ENCODE peak calls at places on chromosomes 11 and 22, in five cellular contexts. M is suprapubic skin, R is NCI-H2081, X is putamen, F is tibial artery. Y is an unnamed sample.

GRCh38 chr11:5291207-5291838 is 10.4 kb downstream of the OR51B4 start:
- DNase-seq in M (no peak), R (no peak), X (no peak), F (no peak), Y (no peak)

GRCh38 chr11:95556342-95557151 is 233.0 kb downstream of the FAM76B start:
- DNase-seq in M (no peak), R (no peak), X (no peak), F (no peak), Y (no peak)

GRCh38 chr11:87722756-87723599 is 452.3 kb downstream of the RAB38 start:
- DNase-seq in M (no peak), R (peak; percentile 31), X (peak; percentile 6), F (no peak), Y (no peak)

GRCh38 chr11:113806403-113806802 is 26.8 kb downstream of the CLDN25 start:
- DNase-seq in M (no peak), R (no peak), X (no peak), F (no peak), Y (no peak)

GRCh38 chr11:131206671-131207070 is 163.7 kb upstream of the NTM start:
- DNase-seq in M (no peak), R (no peak), X (peak; percentile 50), F (no peak), Y (no peak)

GRCh38 chr11:26992031-26992541 is 1.8 kb upstream of the FIBIN start:
- DNase-seq in M (no peak), R (no peak), X (no peak), F (no peak), Y (no peak)

GRCh38 chr11:94563848-94564442 is 3.2 kb upstream of the PIWIL4 start:
- DNase-seq in M (no peak), R (no peak), X (no peak), F (no peak), Y (no peak)

GRCh38 chr11:93784935-93785360 is 866 bp downstream of the MED17 start:
- DNase-seq in M (no peak), R (no peak), X (no peak), F (no peak), Y (no peak)

GRCh38 chr11:1503708-1504104 is 17.1 kb upstream of the MOB2 start:
- DNase-seq in M (no peak), R (no peak), X (peak; percentile 49), F (peak; percentile 93), Y (no peak)

GRCh38 chr11:112318193-112318592 is 57.5 kb upstream of the PLET1 start:
- DNase-seq in M (no peak), R (no peak), X (no peak), F (no peak), Y (peak; percentile 82)

GRCh38 chr11:18204771-18205170 is 31.8 kb downstream of the SAA4 start:
- DNase-seq in M (no peak), R (no peak), X (no peak), F (no peak), Y (no peak)

GRCh38 chr22:32796865-32797573 is 4.5 kb upstream of the TIMP3 start:
- DNase-seq in M (peak; percentile 83), R (no peak), X (peak; percentile 75), F (peak; percentile 85), Y (peak; percentile 36)

GRCh38 chr11:122681731-122682130 is 26.2 kb downstream of the UBASH3B start:
- DNase-seq in M (no peak), R (no peak), X (no peak), F (no peak), Y (no peak)

GRCh38 chr11:79419120-79419519 is 21.7 kb downstream of the TENM4 start:
- DNase-seq in M (no peak), R (no peak), X (no peak), F (no peak), Y (no peak)

GRCh38 chr11:86983071-86983488 is 27.9 kb upstream of the FZD4 start:
- DNase-seq in M (no peak), R (no peak), X (no peak), F (no peak), Y (no peak)

GRCh38 chr11:118002541-118003019 is 16.4 kb downstream of the IL10RA start:
- DNase-seq in M (peak; percentile 56), R (no peak), X (no peak), F (no peak), Y (no peak)

GRCh38 chr11:92770981-92771380 is 198.5 kb upstream of the MTNR1B start:
- DNase-seq in M (no peak), R (no peak), X (no peak), F (no peak), Y (no peak)

GRCh38 chr11:28763876-28764275 is 655.7 kb downstream of the METTL15 start:
- DNase-seq in M (no peak), R (no peak), X (no peak), F (no peak), Y (no peak)

GRCh38 chr22:22080270-22080669 is 97.7 kb upstream of the TOP3B start:
- DNase-seq in M (no peak), R (no peak), X (no peak), F (no peak), Y (no peak)

GRCh38 chr22:37932401-37932800 is 21.0 kb downstream of the C22orf23 start:
- DNase-seq in M (no peak), R (no peak), X (no peak), F (no peak), Y (no peak)

GRCh38 chr22:37162221-37163095 is 12.7 kb upstream of the IL2RB start:
- DNase-seq in M (no peak), R (no peak), X (no peak), F (no peak), Y (no peak)

GRCh38 chr22:48694296-48694883 is 1133.3 kb downstream of the BRD1 start:
- DNase-seq in M (no peak), R (no peak), X (no peak), F (no peak), Y (no peak)

GRCh38 chr22:48670747-48671146 is 1156.9 kb downstream of the BRD1 start:
- DNase-seq in M (no peak), R (no peak), X (no peak), F (no peak), Y (no peak)

GRCh38 chr11:28713850-28714249 is 605.7 kb downstream of the METTL15 start:
- DNase-seq in M (no peak), R (peak; percentile 6), X (no peak), F (no peak), Y (no peak)

GRCh38 chr22:50676661-50677492 is 4.3 kb downstream of the SHANK3 start:
- DNase-seq in M (peak; percentile 69), R (no peak), X (no peak), F (peak; percentile 43), Y (no peak)

GRCh38 chr22:41256898-41257260 is 16.1 kb upstream of the CHADL start:
- DNase-seq in M (no peak), R (no peak), X (no peak), F (no peak), Y (no peak)

GRCh38 chr11:100867601-100868000 is 180.5 kb downstream of the ARHGAP42 start:
- DNase-seq in M (no peak), R (no peak), X (no peak), F (no peak), Y (no peak)